ENCODE peak calls at places on chromosomes 1 and 21, in nine cellular contexts. One of them, this sample, is unnamed.
A peak's percentile ranks its signal among the peaks of the same experiment; 100 is the strongest.

GRCh38 chr1:109740615-109741373 is at the start of gene GSTM3:
- DNase-seq in AG09319: no peak
- DNase-seq in progenitor cell of endocrine pancreas: no peak
- DNase-seq in HFF-Myc: no peak
- DNase-seq in cardiac muscle cell: no peak
- DNase-seq in K562: no peak
- DNase-seq in Peyer's patch: no peak
- DNase-seq in astrocyte: peak; percentile 1
- DNase-seq in AG04450: no peak
- DNase-seq in this sample: peak; percentile 2

GRCh38 chr21:41766051-41766882 is 585 bp downstream of the RIPK4 start:
- DNase-seq in AG09319: no peak
- DNase-seq in progenitor cell of endocrine pancreas: no peak
- DNase-seq in HFF-Myc: no peak
- DNase-seq in cardiac muscle cell: peak; percentile 30
- DNase-seq in K562: no peak
- DNase-seq in Peyer's patch: no peak
- DNase-seq in astrocyte: no peak
- DNase-seq in AG04450: no peak
- DNase-seq in this sample: no peak

GRCh38 chr1:98906361-98906760 is 98.3 kb downstream of the PLPPR5 start:
- DNase-seq in AG09319: no peak
- DNase-seq in progenitor cell of endocrine pancreas: no peak
- DNase-seq in HFF-Myc: no peak
- DNase-seq in cardiac muscle cell: no peak
- DNase-seq in K562: no peak
- DNase-seq in Peyer's patch: no peak
- DNase-seq in astrocyte: no peak
- DNase-seq in AG04450: no peak
- DNase-seq in this sample: no peak

GRCh38 chr1:100455478-100456072 is 82.4 kb upstream of the GPR88 start:
- DNase-seq in AG09319: no peak
- DNase-seq in progenitor cell of endocrine pancreas: no peak
- DNase-seq in HFF-Myc: no peak
- DNase-seq in cardiac muscle cell: peak; percentile 30
- DNase-seq in K562: no peak
- DNase-seq in Peyer's patch: no peak
- DNase-seq in astrocyte: no peak
- DNase-seq in AG04450: no peak
- DNase-seq in this sample: no peak

GRCh38 chr1:184616504-184616903 is 138.2 kb downstream of the EDEM3 start:
- DNase-seq in AG09319: no peak
- DNase-seq in progenitor cell of endocrine pancreas: no peak
- DNase-seq in HFF-Myc: no peak
- DNase-seq in cardiac muscle cell: no peak
- DNase-seq in K562: no peak
- DNase-seq in Peyer's patch: no peak
- DNase-seq in astrocyte: no peak
- DNase-seq in AG04450: no peak
- DNase-seq in this sample: no peak

GRCh38 chr1:20071416-20071815 is 1.4 kb downstream of the PLA2G5 start:
- DNase-seq in AG09319: no peak
- DNase-seq in progenitor cell of endocrine pancreas: no peak
- DNase-seq in HFF-Myc: no peak
- DNase-seq in cardiac muscle cell: no peak
- DNase-seq in K562: no peak
- DNase-seq in Peyer's patch: no peak
- DNase-seq in astrocyte: no peak
- DNase-seq in AG04450: no peak
- DNase-seq in this sample: peak; percentile 34

GRCh38 chr1:31112223-31112622 is 46.7 kb upstream of the PUM1 start:
- DNase-seq in AG09319: no peak
- DNase-seq in progenitor cell of endocrine pancreas: no peak
- DNase-seq in HFF-Myc: no peak
- DNase-seq in cardiac muscle cell: no peak
- DNase-seq in K562: no peak
- DNase-seq in Peyer's patch: no peak
- DNase-seq in astrocyte: no peak
- DNase-seq in AG04450: no peak
- DNase-seq in this sample: no peak

GRCh38 chr1:21022279-21023040 is 154.2 kb downstream of the EIF4G3 start:
- DNase-seq in AG09319: peak; percentile 89
- DNase-seq in progenitor cell of endocrine pancreas: no peak
- DNase-seq in HFF-Myc: peak; percentile 94
- DNase-seq in cardiac muscle cell: peak; percentile 97
- DNase-seq in K562: peak; percentile 62
- DNase-seq in Peyer's patch: peak; percentile 80
- DNase-seq in astrocyte: peak; percentile 99
- DNase-seq in AG04450: peak; percentile 94
- DNase-seq in this sample: no peak

GRCh38 chr1:51955797-51956527 is 34.5 kb downstream of the RAB3B start:
- DNase-seq in AG09319: no peak
- DNase-seq in progenitor cell of endocrine pancreas: no peak
- DNase-seq in HFF-Myc: no peak
- DNase-seq in cardiac muscle cell: no peak
- DNase-seq in K562: no peak
- DNase-seq in Peyer's patch: no peak
- DNase-seq in astrocyte: no peak
- DNase-seq in AG04450: no peak
- DNase-seq in this sample: no peak

GRCh38 chr1:240030236-240030635 is 61.4 kb upstream of the FMN2 start:
- DNase-seq in AG09319: no peak
- DNase-seq in progenitor cell of endocrine pancreas: no peak
- DNase-seq in HFF-Myc: no peak
- DNase-seq in cardiac muscle cell: peak; percentile 6
- DNase-seq in K562: no peak
- DNase-seq in Peyer's patch: no peak
- DNase-seq in astrocyte: peak; percentile 71
- DNase-seq in AG04450: no peak
- DNase-seq in this sample: no peak

GRCh38 chr1:186958520-186958919 is 129.8 kb downstream of the PLA2G4A start:
- DNase-seq in AG09319: no peak
- DNase-seq in progenitor cell of endocrine pancreas: no peak
- DNase-seq in HFF-Myc: no peak
- DNase-seq in cardiac muscle cell: peak; percentile 38
- DNase-seq in K562: no peak
- DNase-seq in Peyer's patch: no peak
- DNase-seq in astrocyte: peak; percentile 44
- DNase-seq in AG04450: peak; percentile 66
- DNase-seq in this sample: no peak

GRCh38 chr1:159000627-159001026 is 9.1 kb upstream of the IFI16 start:
- DNase-seq in AG09319: peak; percentile 87
- DNase-seq in progenitor cell of endocrine pancreas: no peak
- DNase-seq in HFF-Myc: peak; percentile 92
- DNase-seq in cardiac muscle cell: peak; percentile 96
- DNase-seq in K562: no peak
- DNase-seq in Peyer's patch: peak; percentile 83
- DNase-seq in astrocyte: peak; percentile 90
- DNase-seq in AG04450: peak; percentile 85
- DNase-seq in this sample: peak; percentile 87

GRCh38 chr21:34202553-34203332 is 129.4 kb downstream of the MRPS6 start:
- DNase-seq in AG09319: no peak
- DNase-seq in progenitor cell of endocrine pancreas: peak; percentile 14
- DNase-seq in HFF-Myc: no peak
- DNase-seq in cardiac muscle cell: peak; percentile 60
- DNase-seq in K562: no peak
- DNase-seq in Peyer's patch: peak; percentile 45
- DNase-seq in astrocyte: no peak
- DNase-seq in AG04450: no peak
- DNase-seq in this sample: no peak

GRCh38 chr1:85464497-85465098 is 361 bp downstream of the DDAH1 start:
- DNase-seq in AG09319: peak; percentile 54
- DNase-seq in progenitor cell of endocrine pancreas: peak; percentile 57
- DNase-seq in HFF-Myc: no peak
- DNase-seq in cardiac muscle cell: peak; percentile 75
- DNase-seq in K562: no peak
- DNase-seq in Peyer's patch: peak; percentile 74
- DNase-seq in astrocyte: peak; percentile 77
- DNase-seq in AG04450: no peak
- DNase-seq in this sample: peak; percentile 91

DNA sequence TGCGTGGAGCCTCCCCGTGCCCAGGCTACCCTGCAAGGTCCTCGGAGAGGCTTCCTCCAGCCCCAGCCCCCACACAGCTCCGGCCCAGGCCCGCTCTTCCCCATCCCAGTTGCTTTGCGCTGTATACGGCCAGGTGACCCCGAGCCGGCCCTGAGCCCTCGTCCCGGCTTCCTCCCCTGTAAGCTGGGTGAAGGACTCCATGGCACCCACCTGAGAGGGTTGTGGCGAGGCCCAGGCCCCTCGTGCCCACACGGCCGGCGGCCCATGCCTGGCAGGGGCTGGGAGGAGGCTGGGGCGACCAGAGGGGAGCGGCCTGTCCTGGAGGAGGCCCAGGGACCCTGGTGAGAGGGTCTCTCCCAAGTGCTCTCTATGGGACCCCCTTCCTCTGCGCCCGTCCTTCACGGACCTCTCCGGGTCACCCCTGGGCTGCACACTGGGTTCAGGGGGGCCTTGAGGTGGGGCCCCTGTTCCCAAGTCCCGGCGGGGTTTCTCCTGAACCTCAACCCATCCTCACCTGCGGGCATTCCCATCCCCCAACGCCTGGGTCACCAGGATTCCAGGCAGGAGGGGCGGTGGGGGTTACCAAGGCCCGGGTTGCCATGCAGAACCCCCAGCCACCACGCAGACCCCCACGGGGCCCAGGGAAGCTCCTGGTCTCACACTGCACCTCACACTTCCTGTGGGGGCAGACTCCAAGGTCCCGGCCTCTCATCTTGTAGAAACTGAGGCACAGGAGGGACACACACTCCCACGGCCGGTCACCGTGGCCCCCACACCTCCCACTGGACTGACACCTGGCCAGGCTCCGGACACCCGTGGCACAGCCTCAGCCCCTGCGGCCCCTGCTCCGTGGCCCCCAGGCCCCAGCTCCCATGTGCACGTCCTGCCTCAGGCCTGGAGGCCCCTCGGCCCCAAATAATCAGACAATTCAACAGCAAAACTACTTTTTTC is 25.3 kb downstream of the COL6A1 start:
- DNase-seq in AG09319: no peak
- DNase-seq in progenitor cell of endocrine pancreas: no peak
- DNase-seq in HFF-Myc: no peak
- DNase-seq in cardiac muscle cell: no peak
- DNase-seq in K562: no peak
- DNase-seq in Peyer's patch: no peak
- DNase-seq in astrocyte: no peak
- DNase-seq in AG04450: no peak
- DNase-seq in this sample: peak; percentile 85
- TF ChIP-seq CTCF in AG09319: no peak
- TF ChIP-seq CTCF in progenitor cell of endocrine pancreas: no peak
- TF ChIP-seq CTCF in HFF-Myc: no peak
- TF ChIP-seq CTCF in cardiac muscle cell: no peak
- TF ChIP-seq CTCF in K562: no peak
- TF ChIP-seq CTCF in Peyer's patch: no peak
- TF ChIP-seq CTCF in astrocyte: no peak
- TF ChIP-seq CTCF in AG04450: no peak
- TF ChIP-seq CTCF in this sample: no peak

GRCh38 chr1:156262461-156263287 is 14.8 kb upstream of the PAQR6 start:
- DNase-seq in AG09319: peak; percentile 57
- DNase-seq in progenitor cell of endocrine pancreas: no peak
- DNase-seq in HFF-Myc: no peak
- DNase-seq in cardiac muscle cell: peak; percentile 63
- DNase-seq in K562: no peak
- DNase-seq in Peyer's patch: no peak
- DNase-seq in astrocyte: peak; percentile 90
- DNase-seq in AG04450: no peak
- DNase-seq in this sample: no peak

GRCh38 chr1:156260896-156261295 is 13.0 kb upstream of the PAQR6 start:
- DNase-seq in AG09319: no peak
- DNase-seq in progenitor cell of endocrine pancreas: no peak
- DNase-seq in HFF-Myc: no peak
- DNase-seq in cardiac muscle cell: no peak
- DNase-seq in K562: no peak
- DNase-seq in Peyer's patch: no peak
- DNase-seq in astrocyte: no peak
- DNase-seq in AG04450: no peak
- DNase-seq in this sample: no peak

GRCh38 chr1:156257711-156258110 is 9.9 kb upstream of the PAQR6 start:
- DNase-seq in AG09319: no peak
- DNase-seq in progenitor cell of endocrine pancreas: no peak
- DNase-seq in HFF-Myc: no peak
- DNase-seq in cardiac muscle cell: no peak
- DNase-seq in K562: no peak
- DNase-seq in Peyer's patch: no peak
- DNase-seq in astrocyte: no peak
- DNase-seq in AG04450: no peak
- DNase-seq in this sample: no peak

GRCh38 chr1:156259805-156260204 is 11.9 kb upstream of the PAQR6 start:
- DNase-seq in AG09319: no peak
- DNase-seq in progenitor cell of endocrine pancreas: no peak
- DNase-seq in HFF-Myc: no peak
- DNase-seq in cardiac muscle cell: peak; percentile 36
- DNase-seq in K562: no peak
- DNase-seq in Peyer's patch: no peak
- DNase-seq in astrocyte: no peak
- DNase-seq in AG04450: no peak
- DNase-seq in this sample: no peak

GRCh38 chr1:156258859-156259258 is 11.0 kb upstream of the PAQR6 start:
- DNase-seq in AG09319: no peak
- DNase-seq in progenitor cell of endocrine pancreas: no peak
- DNase-seq in HFF-Myc: no peak
- DNase-seq in cardiac muscle cell: no peak
- DNase-seq in K562: no peak
- DNase-seq in Peyer's patch: no peak
- DNase-seq in astrocyte: no peak
- DNase-seq in AG04450: no peak
- DNase-seq in this sample: no peak
- TF ChIP-seq CTCF in AG09319: no peak
- TF ChIP-seq CTCF in progenitor cell of endocrine pancreas: no peak
- TF ChIP-seq CTCF in HFF-Myc: no peak
- TF ChIP-seq CTCF in cardiac muscle cell: no peak
- TF ChIP-seq CTCF in K562: no peak
- TF ChIP-seq CTCF in Peyer's patch: no peak
- TF ChIP-seq CTCF in astrocyte: no peak
- TF ChIP-seq CTCF in AG04450: no peak
- TF ChIP-seq CTCF in this sample: no peak

DNA sequence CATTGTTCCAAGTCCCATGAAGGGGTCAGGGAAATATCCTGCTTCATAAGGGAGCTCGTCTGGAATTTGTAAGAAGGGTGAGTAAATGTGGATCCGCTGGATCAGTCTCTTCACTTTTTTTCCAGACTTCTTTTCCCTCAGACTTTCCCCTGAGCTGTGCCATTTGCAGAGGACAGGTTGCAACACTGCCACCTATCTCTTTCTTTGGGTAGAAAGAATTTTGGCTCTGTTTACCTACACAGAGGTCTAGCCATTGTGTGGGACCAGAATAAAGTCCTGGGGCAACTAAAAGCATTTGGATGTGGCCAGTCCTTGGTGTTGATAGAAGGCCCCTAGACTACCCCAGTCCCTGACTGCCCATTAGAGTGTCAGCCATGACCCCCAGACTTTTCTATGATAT is 1146.7 kb upstream of the PRMT6 start:
- DNase-seq in AG09319: no peak
- DNase-seq in progenitor cell of endocrine pancreas: no peak
- DNase-seq in HFF-Myc: no peak
- DNase-seq in cardiac muscle cell: no peak
- DNase-seq in K562: no peak
- DNase-seq in Peyer's patch: no peak
- DNase-seq in astrocyte: no peak
- DNase-seq in AG04450: no peak
- DNase-seq in this sample: no peak
- TF ChIP-seq CTCF in AG09319: no peak
- TF ChIP-seq CTCF in progenitor cell of endocrine pancreas: peak; percentile 10
- TF ChIP-seq CTCF in HFF-Myc: no peak
- TF ChIP-seq CTCF in cardiac muscle cell: no peak
- TF ChIP-seq CTCF in K562: no peak
- TF ChIP-seq CTCF in Peyer's patch: no peak
- TF ChIP-seq CTCF in astrocyte: no peak
- TF ChIP-seq CTCF in AG04450: no peak
- TF ChIP-seq CTCF in this sample: no peak

GRCh38 chr1:224631471-224632105 is 15.5 kb downstream of the CNIH3 start:
- DNase-seq in AG09319: no peak
- DNase-seq in progenitor cell of endocrine pancreas: no peak
- DNase-seq in HFF-Myc: no peak
- DNase-seq in cardiac muscle cell: peak; percentile 88
- DNase-seq in K562: no peak
- DNase-seq in Peyer's patch: no peak
- DNase-seq in astrocyte: peak; percentile 87
- DNase-seq in AG04450: no peak
- DNase-seq in this sample: no peak
- TF ChIP-seq CTCF in AG09319: no peak
- TF ChIP-seq CTCF in progenitor cell of endocrine pancreas: no peak
- TF ChIP-seq CTCF in HFF-Myc: no peak
- TF ChIP-seq CTCF in cardiac muscle cell: no peak
- TF ChIP-seq CTCF in K562: no peak
- TF ChIP-seq CTCF in Peyer's patch: no peak
- TF ChIP-seq CTCF in astrocyte: no peak
- TF ChIP-seq CTCF in AG04450: no peak
- TF ChIP-seq CTCF in this sample: no peak